ENCODE peak calls at places on chromosomes 4 and X, in ten cellular contexts. Z is activated T-cell treated with anti-CD3 and anti-CD28 coated beads for 1 hour; W is kidney epithelial cell; S is effector CD4-positive, alpha-beta T cell; J is transverse colon; C is mammary epithelial cell; N is OCI-M1; U is HTR-8/SVneo; K is AG08396; D is RPMI8226. A is an unnamed sample.

GRCh38 chr4:15963001-15963451 is at the start of gene FGFBP2:
- DNase-seq in Z (peak; percentile 36), W (no peak), S (no peak), J (peak; percentile 59), C (peak; percentile 47), N (peak; percentile 13), U (peak; percentile 51), K (peak; percentile 48), D (peak; percentile 17), A (no peak)

GRCh38 chr4:152325831-152326230 is 210.1 kb downstream of the FBXW7 start:
- DNase-seq in Z (no peak), W (no peak), S (no peak), J (no peak), C (peak; percentile 90), N (no peak), U (no peak), K (no peak), D (no peak), A (no peak)

GRCh38 chr4:184957451-184958115 is 60.7 kb upstream of the HELT start:
- DNase-seq in Z (no peak), W (no peak), S (no peak), J (no peak), C (no peak), N (no peak), U (no peak), K (no peak), D (no peak), A (no peak)

GRCh38 chr4:11230888-11231287 is 197.8 kb downstream of the HS3ST1 start:
- DNase-seq in Z (no peak), W (no peak), S (no peak), J (no peak), C (no peak), N (no peak), U (no peak), K (no peak), D (no peak), A (no peak)

GRCh38 chr4:85659626-85660213 is 184.8 kb downstream of the ARHGAP24 start:
- DNase-seq in Z (no peak), W (no peak), S (no peak), J (no peak), C (no peak), N (peak; percentile 76), U (no peak), K (no peak), D (no peak), A (no peak)

GRCh38 chrX:78027798-78028197 is 58.4 kb upstream of the PGAM4 start:
- DNase-seq in Z (no peak), W (no peak), S (no peak), J (no peak), C (no peak), N (no peak), U (no peak), K (no peak), D (no peak), A (no peak)

GRCh38 chrX:29826651-29827206 is 388.6 kb upstream of the MAGEB2 start:
- DNase-seq in Z (no peak), W (no peak), S (no peak), J (no peak), C (peak; percentile 3), N (no peak), U (no peak), K (no peak), D (no peak), A (no peak)

GRCh38 chr4:6121941-6122340 is 78.4 kb downstream of the JAKMIP1 start:
- DNase-seq in Z (no peak), W (no peak), S (no peak), J (no peak), C (no peak), N (no peak), U (no peak), K (no peak), D (no peak), A (no peak)

GRCh38 chr4:1230971-1231636 is 17.8 kb downstream of the CTBP1 start:
- DNase-seq in Z (no peak), W (no peak), S (no peak), J (no peak), C (no peak), N (no peak), U (no peak), K (no peak), D (no peak), A (no peak)

GRCh38 chrX:12115377-12115776 is 22.9 kb upstream of the FRMPD4 start:
- DNase-seq in Z (no peak), W (no peak), S (no peak), J (no peak), C (no peak), N (peak; percentile 2), U (no peak), K (no peak), D (no peak), A (no peak)

GRCh38 chr4:17033256-17034245 is 135.1 kb upstream of the LDB2 start:
- DNase-seq in Z (no peak), W (no peak), S (no peak), J (no peak), C (no peak), N (no peak), U (no peak), K (no peak), D (no peak), A (no peak)

GRCh38 chr4:95251568-95251967 is 297.2 kb downstream of the UNC5C start:
- DNase-seq in Z (no peak), W (no peak), S (no peak), J (no peak), C (no peak), N (peak; percentile 10), U (no peak), K (no peak), D (no peak), A (no peak)

GRCh38 chr4:25842229-25842840 is 20.5 kb downstream of the SEL1L3 start:
- DNase-seq in Z (peak; percentile 34), W (no peak), S (peak; percentile 27), J (peak; percentile 36), C (no peak), N (no peak), U (no peak), K (no peak), D (no peak), A (no peak)

GRCh38 chr4:167826281-167826680 is 266.1 kb upstream of the ANXA10 start:
- DNase-seq in Z (no peak), W (peak; percentile 16), S (no peak), J (no peak), C (no peak), N (peak; percentile 67), U (no peak), K (no peak), D (no peak), A (no peak)

GRCh38 chrX:10079155-10079711 is 77.5 kb upstream of the CLCN4 start:
- DNase-seq in Z (no peak), W (no peak), S (no peak), J (no peak), C (no peak), N (no peak), U (no peak), K (no peak), D (no peak), A (no peak)

GRCh38 chr4:70913947-70914445 is 11.8 kb downstream of the MOB1B start:
- DNase-seq in Z (no peak), W (no peak), S (no peak), J (no peak), C (no peak), N (no peak), U (no peak), K (no peak), D (no peak), A (no peak)

GRCh38 chr4:185999207-185999606 is 69.7 kb upstream of the TLR3 start:
- DNase-seq in Z (no peak), W (no peak), S (no peak), J (no peak), C (no peak), N (no peak), U (no peak), K (no peak), D (no peak), A (no peak)

GRCh38 chrX:9434151-9434550 is 30.7 kb upstream of the TBL1X start:
- DNase-seq in Z (no peak), W (no peak), S (no peak), J (no peak), C (no peak), N (no peak), U (no peak), K (no peak), D (no peak), A (no peak)

GRCh38 chr4:143241892-143242291 is 57.2 kb downstream of the USP38 start:
- DNase-seq in Z (no peak), W (no peak), S (no peak), J (no peak), C (peak; percentile 63), N (peak; percentile 37), U (no peak), K (no peak), D (no peak), A (no peak)

GRCh38 chr4:104015680-104016079 is 295.9 kb upstream of the TACR3 start:
- DNase-seq in Z (no peak), W (no peak), S (no peak), J (no peak), C (no peak), N (peak; percentile 62), U (no peak), K (no peak), D (no peak), A (no peak)

GRCh38 chr4:78764498-78764961 is 11.6 kb upstream of the BMP2K start:
- DNase-seq in Z (no peak), W (no peak), S (no peak), J (no peak), C (peak; percentile 68), N (peak; percentile 80), U (no peak), K (no peak), D (no peak), A (no peak)

GRCh38 chr4:14338866-14339265 is 663.4 kb upstream of the CPEB2 start:
- DNase-seq in Z (no peak), W (no peak), S (no peak), J (no peak), C (no peak), N (no peak), U (no peak), K (no peak), D (no peak), A (no peak)

GRCh38 chr4:184514121-184514988 is 40.0 kb upstream of the IRF2 start:
- DNase-seq in Z (no peak), W (peak; percentile 70), S (no peak), J (peak; percentile 48), C (peak; percentile 84), N (peak; percentile 73), U (peak; percentile 80), K (peak; percentile 90), D (no peak), A (peak; percentile 76)

GRCh38 chr4:186201535-186202230 is 10.3 kb downstream of the CYP4V2 start:
- DNase-seq in Z (peak; percentile 35), W (no peak), S (peak; percentile 34), J (peak; percentile 71), C (peak; percentile 33), N (peak; percentile 88), U (peak; percentile 48), K (peak; percentile 35), D (peak; percentile 83), A (no peak)